ENCODE peak calls at places on chromosomes 1 and 21, in five cellular contexts. H is activated CD4-positive, alpha-beta T cell treated with anti-CD3 and anti-CD28 coated beads, Interleukin-2, amount 10 ng/mL, durations not matched to agents 7 days and 5 days; K is AG08396; Y is HTR-8/SVneo; O is EH. Q is an unnamed sample.

GRCh38 chr1:75136158-75136815 is 2.1 kb downstream of the LHX8 start:
- DNase-seq in H (no peak), K (no peak), Y (no peak), O (no peak), Q (peak)

GRCh38 chr1:99662581-99663208 is 16.8 kb downstream of the PALMD start:
- DNase-seq in H (no peak), K (peak), Y (no peak), O (peak), Q (no peak)

GRCh38 chr21:36630485-36631206 is 68.3 kb upstream of the SIM2 start:
- DNase-seq in H (peak), K (peak), Y (peak), O (peak), Q (peak)

GRCh38 chr1:87174726-87175237 is 153.9 kb upstream of the LMO4 start:
- DNase-seq in H (no peak), K (no peak), Y (no peak), O (no peak), Q (no peak)

GRCh38 chr1:93180723-93181613 is at the start of gene CCDC18:
- DNase-seq in H (peak), K (peak), Y (peak), O (peak), Q (no peak)

GRCh38 chr1:54274448-54274847 is 74.5 kb downstream of the MRPL37 start:
- DNase-seq in H (no peak), K (no peak), Y (no peak), O (no peak), Q (no peak)

GRCh38 chr1:23581219-23581618 is 21.9 kb upstream of the ID3 start:
- DNase-seq in H (no peak), K (no peak), Y (no peak), O (peak), Q (no peak)

GRCh38 chr1:63575340-63575826 is 17.8 kb upstream of the PGM1 start:
- DNase-seq in H (peak), K (peak), Y (peak), O (peak), Q (peak)

GRCh38 chr1:201144701-201145100 is 9.6 kb downstream of the TMEM9 start:
- DNase-seq in H (no peak), K (no peak), Y (no peak), O (no peak), Q (no peak)

GRCh38 chr1:244020086-244020485 is 31.0 kb upstream of the ZBTB18 start:
- DNase-seq in H (no peak), K (no peak), Y (no peak), O (peak), Q (no peak)

GRCh38 chr1:49045371-49045770 is 268.7 kb upstream of the BEND5 start:
- DNase-seq in H (no peak), K (no peak), Y (no peak), O (no peak), Q (no peak)

GRCh38 chr1:7930547-7931445 is 9.8 kb downstream of the TNFRSF9 start:
- DNase-seq in H (no peak), K (no peak), Y (no peak), O (no peak), Q (no peak)